ENCODE peak calls at places on chromosomes 1 and 21, in five cellular contexts. One of them, this sample, is unnamed.

GRCh38 chr1:202046227-202046626 is 35.8 kb downstream of the ELF3 start:
- DNase-seq in trophoblast cell: peak
- DNase-seq in H1: no peak
- DNase-seq in neuronal stem cell: no peak
- DNase-seq in IMR-90: no peak
- DNase-seq in this sample: no peak

GRCh38 chr1:173669491-173669941 is at the start of gene ANKRD45:
- DNase-seq in H1: peak
- DNase-seq in trophoblast cell: peak
- DNase-seq in neuronal stem cell: peak
- DNase-seq in IMR-90: peak
- DNase-seq in this sample: peak

GRCh38 chr1:175129182-175129581 is 61.5 kb downstream of the TNN start:
- DNase-seq in trophoblast cell: peak
- DNase-seq in H1: no peak
- DNase-seq in neuronal stem cell: no peak
- DNase-seq in IMR-90: peak
- DNase-seq in this sample: peak

GRCh38 chr21:32887026-32887425 is 115.5 kb upstream of the PAXBP1 start:
- DNase-seq in trophoblast cell: no peak
- DNase-seq in neuronal stem cell: no peak
- DNase-seq in H1: no peak
- DNase-seq in IMR-90: no peak
- DNase-seq in this sample: no peak

GRCh38 chr1:91609571-91609970 is 108.9 kb downstream of the CDC7 start:
- DNase-seq in trophoblast cell: peak
- DNase-seq in H1: no peak
- DNase-seq in IMR-90: peak
- DNase-seq in neuronal stem cell: no peak
- DNase-seq in this sample: peak

GRCh38 chr1:56525463-56526155 is 53.8 kb downstream of the PLPP3 start:
- DNase-seq in neuronal stem cell: no peak
- DNase-seq in IMR-90: peak
- DNase-seq in H1: no peak
- DNase-seq in trophoblast cell: peak
- DNase-seq in this sample: peak

GRCh38 chr1:210262167-210262896 is 29.7 kb downstream of the SERTAD4 start:
- DNase-seq in trophoblast cell: no peak
- DNase-seq in H1: no peak
- DNase-seq in IMR-90: peak
- DNase-seq in neuronal stem cell: no peak
- DNase-seq in this sample: peak

GRCh38 chr1:19768321-19769210 is 31.1 kb downstream of the TMCO4 start:
- DNase-seq in trophoblast cell: peak
- DNase-seq in IMR-90: no peak
- DNase-seq in H1: no peak
- DNase-seq in neuronal stem cell: no peak
- DNase-seq in this sample: no peak

GRCh38 chr1:218048828-218049227 is 236.3 kb upstream of the RRP15 start:
- DNase-seq in neuronal stem cell: no peak
- DNase-seq in H1: no peak
- DNase-seq in IMR-90: no peak
- DNase-seq in trophoblast cell: no peak
- DNase-seq in this sample: no peak

GRCh38 chr1:165143437-165144065 is 213.0 kb downstream of the LMX1A start:
- DNase-seq in IMR-90: no peak
- DNase-seq in H1: no peak
- DNase-seq in neuronal stem cell: no peak
- DNase-seq in trophoblast cell: peak
- DNase-seq in this sample: no peak

GRCh38 chr1:33081554-33082305 is 777 bp downstream of the AZIN2 start:
- DNase-seq in trophoblast cell: peak
- DNase-seq in IMR-90: no peak
- DNase-seq in H1: no peak
- DNase-seq in neuronal stem cell: no peak
- DNase-seq in this sample: no peak

GRCh38 chr21:24955275-24955961 is 651.9 kb downstream of the MRPL39 start:
- DNase-seq in IMR-90: no peak
- DNase-seq in neuronal stem cell: no peak
- DNase-seq in H1: no peak
- DNase-seq in trophoblast cell: no peak
- DNase-seq in this sample: no peak

GRCh38 chr1:17673335-17674075 is 81.6 kb upstream of the ACTL8 start:
- DNase-seq in H1: no peak
- DNase-seq in trophoblast cell: no peak
- DNase-seq in neuronal stem cell: no peak
- DNase-seq in IMR-90: no peak
- DNase-seq in this sample: no peak

GRCh38 chr1:217471403-217471802 is 159.5 kb downstream of the GPATCH2 start:
- DNase-seq in trophoblast cell: no peak
- DNase-seq in H1: no peak
- DNase-seq in IMR-90: no peak
- DNase-seq in neuronal stem cell: no peak
- DNase-seq in this sample: no peak

GRCh38 chr1:65764052-65764451 is 28.6 kb upstream of the PDE4B start:
- DNase-seq in IMR-90: no peak
- DNase-seq in neuronal stem cell: no peak
- DNase-seq in trophoblast cell: no peak
- DNase-seq in H1: no peak
- DNase-seq in this sample: no peak

GRCh38 chr1:18554597-18554996 is 73.9 kb downstream of the KLHDC7A start:
- DNase-seq in IMR-90: no peak
- DNase-seq in H1: no peak
- DNase-seq in neuronal stem cell: no peak
- DNase-seq in trophoblast cell: no peak
- DNase-seq in this sample: no peak

GRCh38 chr1:223341111-223341510 is 22.9 kb downstream of the SUSD4 start:
- DNase-seq in H1: no peak
- DNase-seq in IMR-90: peak
- DNase-seq in trophoblast cell: no peak
- DNase-seq in neuronal stem cell: no peak
- DNase-seq in this sample: no peak

GRCh38 chr1:235617140-235617539 is 32.4 kb downstream of the GNG4 start:
- DNase-seq in trophoblast cell: no peak
- DNase-seq in H1: no peak
- DNase-seq in neuronal stem cell: no peak
- DNase-seq in IMR-90: no peak
- DNase-seq in this sample: no peak

DNA sequence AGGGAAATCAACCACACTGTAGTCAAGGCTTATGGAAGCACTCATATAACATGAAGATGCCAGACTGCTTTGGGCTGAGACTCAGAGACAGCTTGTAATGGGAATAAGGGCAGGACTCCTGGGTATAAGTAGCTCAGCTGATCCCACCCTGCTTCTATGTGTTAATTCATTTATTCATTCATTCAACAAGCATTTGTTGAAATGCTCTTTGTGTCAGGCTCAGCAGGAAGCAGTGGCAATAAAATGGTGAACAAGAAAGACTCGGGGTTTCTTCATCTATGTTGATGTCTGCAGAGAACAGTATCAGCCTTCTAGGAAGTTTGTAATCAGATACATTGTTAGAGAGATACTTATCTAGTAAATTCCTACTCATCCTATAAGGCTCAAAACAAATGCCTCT is 145.5 kb upstream of the DMRTA2 start:
- DNase-seq in neuronal stem cell: no peak
- DNase-seq in trophoblast cell: peak
- DNase-seq in IMR-90: no peak
- DNase-seq in H1: no peak
- DNase-seq in this sample: no peak
- H3K18ac ChIP-seq in neuronal stem cell: no peak
- H3K18ac ChIP-seq in trophoblast cell: no peak
- H3K18ac ChIP-seq in IMR-90: no peak
- H3K18ac ChIP-seq in H1: no peak
- H3K18ac ChIP-seq in this sample: no peak

DNA sequence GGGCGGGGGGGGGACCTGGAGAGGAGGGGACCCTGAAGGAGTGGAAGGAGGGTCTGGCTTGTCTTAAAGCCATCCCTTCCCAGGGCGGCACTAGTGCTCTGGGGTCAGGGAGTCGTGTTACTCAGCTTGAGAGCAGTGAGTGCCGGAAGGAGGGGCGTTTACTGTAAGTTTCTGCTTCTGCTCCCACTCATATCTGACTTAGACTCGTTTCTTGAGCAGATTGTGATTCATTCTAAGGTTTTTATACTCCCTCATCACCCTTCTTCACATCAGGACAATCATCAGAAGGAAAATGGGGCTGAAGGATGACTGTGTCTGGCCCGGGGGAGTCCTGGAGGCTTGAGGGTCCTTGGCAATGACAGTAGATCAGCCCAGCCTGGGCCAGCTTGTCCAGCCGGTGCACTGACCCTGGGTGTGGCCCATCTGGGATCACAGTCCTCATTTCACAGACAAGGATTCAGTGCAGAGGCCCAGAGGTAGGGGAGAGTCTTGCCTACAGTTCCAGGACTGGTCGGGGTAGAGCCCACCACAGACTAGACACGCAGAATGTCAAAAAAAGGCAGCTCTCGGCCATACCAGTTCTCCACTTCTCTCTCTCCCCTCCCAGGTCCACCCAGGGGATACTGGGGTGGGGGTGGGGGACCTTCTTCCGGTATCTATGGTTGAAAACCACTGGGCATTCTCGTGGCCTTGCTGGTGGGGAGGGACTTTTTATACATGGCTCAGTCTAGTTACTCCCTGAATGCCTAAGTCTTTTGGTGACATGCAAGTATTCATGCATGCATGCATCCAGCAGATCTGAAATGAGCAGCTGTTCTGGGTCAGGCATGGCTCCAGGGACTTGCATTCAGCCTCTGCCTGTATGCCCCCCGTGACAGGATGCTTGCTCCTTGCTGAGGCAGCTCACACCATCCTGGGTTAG is 5.1 kb downstream of the TNFRSF8 start:
- DNase-seq in neuronal stem cell: no peak
- DNase-seq in H1: peak
- DNase-seq in IMR-90: peak
- DNase-seq in trophoblast cell: peak
- DNase-seq in this sample: peak
- H3K4me3 ChIP-seq in neuronal stem cell: no peak
- H3K4me3 ChIP-seq in H1: no peak
- H3K4me3 ChIP-seq in IMR-90: no peak
- H3K4me3 ChIP-seq in trophoblast cell: no peak
- H3K4me3 ChIP-seq in this sample: no peak

GRCh38 chr1:153626929-153627796 is at the start of gene S100A13:
- DNase-seq in H1: peak
- DNase-seq in trophoblast cell: peak
- DNase-seq in neuronal stem cell: peak
- DNase-seq in IMR-90: peak
- DNase-seq in this sample: peak

GRCh38 chr1:153626477-153626928 is 802 bp downstream of the S100A13 start:
- DNase-seq in H1: no peak
- DNase-seq in IMR-90: no peak
- DNase-seq in trophoblast cell: no peak
- DNase-seq in neuronal stem cell: no peak
- DNase-seq in this sample: no peak

GRCh38 chr1:153629343-153629665 is 1.1 kb downstream of the S100A1 start:
- DNase-seq in trophoblast cell: no peak
- DNase-seq in H1: no peak
- DNase-seq in neuronal stem cell: no peak
- DNase-seq in IMR-90: no peak
- DNase-seq in this sample: no peak

GRCh38 chr1:153628638-153629342 is 556 bp downstream of the S100A1 start:
- DNase-seq in IMR-90: no peak
- DNase-seq in H1: no peak
- DNase-seq in trophoblast cell: no peak
- DNase-seq in neuronal stem cell: no peak
- DNase-seq in this sample: no peak

GRCh38 chr1:153627797-153628626 is at the start of gene S100A1:
- DNase-seq in H1: no peak
- DNase-seq in trophoblast cell: no peak
- DNase-seq in IMR-90: no peak
- DNase-seq in neuronal stem cell: no peak
- DNase-seq in this sample: no peak
- H3K14ac ChIP-seq in H1: no peak
- H3K14ac ChIP-seq in trophoblast cell: peak
- H3K14ac ChIP-seq in IMR-90: peak
- H3K14ac ChIP-seq in neuronal stem cell: no peak
- H3K14ac ChIP-seq in this sample: peak

DNA sequence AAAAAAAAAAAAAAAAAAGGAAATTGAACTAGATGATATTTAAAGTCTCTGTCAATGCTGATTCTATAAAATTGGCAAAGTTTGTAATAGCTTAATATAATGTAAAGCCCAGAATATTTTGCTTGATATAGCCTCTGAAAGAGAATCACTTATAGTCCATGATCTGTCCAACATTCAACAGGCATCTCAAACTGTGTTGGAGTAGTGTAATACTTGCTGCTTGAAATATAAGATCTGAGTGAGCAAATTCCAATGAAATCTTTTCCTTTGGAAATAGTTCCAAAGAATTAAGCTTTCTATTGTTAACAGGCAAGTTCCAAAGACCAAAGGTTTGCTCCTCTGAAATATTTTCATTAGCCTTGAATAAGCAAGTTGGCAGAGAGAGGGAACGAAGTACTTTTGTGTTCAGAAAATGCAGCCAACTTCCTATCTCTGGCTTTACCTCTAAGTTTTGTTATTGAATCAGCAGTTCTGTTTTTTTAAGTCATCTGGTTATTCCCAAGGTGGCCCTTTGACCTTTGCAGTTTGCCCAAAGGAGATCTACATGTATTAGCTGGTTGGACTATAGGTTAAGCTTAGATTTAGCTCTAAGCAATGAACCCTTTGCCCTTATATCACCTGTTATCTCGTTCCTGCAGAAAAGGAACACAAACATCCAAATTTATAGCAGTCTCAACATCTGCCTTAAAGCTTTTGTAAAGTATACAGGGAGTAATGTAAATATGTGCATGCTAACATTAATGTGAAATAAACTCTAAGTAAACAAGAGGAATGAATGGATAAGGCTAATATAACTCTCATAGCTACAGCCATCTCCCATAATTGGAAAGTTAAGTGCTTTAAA is 24.4 kb upstream of the CEP350 start:
- DNase-seq in neuronal stem cell: no peak
- DNase-seq in IMR-90: no peak
- DNase-seq in trophoblast cell: no peak
- DNase-seq in H1: no peak
- DNase-seq in this sample: no peak
- H3K18ac ChIP-seq in neuronal stem cell: no peak
- H3K18ac ChIP-seq in IMR-90: no peak
- H3K18ac ChIP-seq in trophoblast cell: no peak
- H3K18ac ChIP-seq in H1: no peak
- H3K18ac ChIP-seq in this sample: no peak

GRCh38 chr1:54499097-54500029 is 48.7 kb upstream of the ACOT11 start:
- DNase-seq in H1: no peak
- DNase-seq in trophoblast cell: peak
- DNase-seq in IMR-90: peak
- DNase-seq in neuronal stem cell: no peak
- DNase-seq in this sample: peak
- H3K4me3 ChIP-seq in H1: peak
- H3K4me3 ChIP-seq in trophoblast cell: no peak
- H3K4me3 ChIP-seq in IMR-90: peak
- H3K4me3 ChIP-seq in neuronal stem cell: peak
- H3K4me3 ChIP-seq in this sample: peak

This sample was measured in mesenchymal stem cell.